ENCODE peak calls at places on chromosomes 4 and X, in five cellular contexts. E, R, M, S and O are unnamed samples.

GRCh38 chrX:147958316-147958715 is 22.8 kb upstream of the FMR1NB start:
- DNase-seq in E (peak; percentile 57), S (no peak), R (no peak), M (no peak), O (no peak)

GRCh38 chr4:7074423-7074822 is 6.6 kb upstream of the GRPEL1 start:
- DNase-seq in E (no peak), S (no peak), M (no peak), R (no peak), O (no peak)

GRCh38 chr4:147157860-147158701 is 212.4 kb upstream of the TTC29 start:
- DNase-seq in S (peak; percentile 75), R (peak; percentile 44), E (peak; percentile 20), M (peak; percentile 49), O (peak; percentile 68)

GRCh38 chr4:151117371-151117962 is 18.0 kb downstream of the RPS3A start:
- DNase-seq in M (peak; percentile 63), R (peak; percentile 78), E (peak; percentile 69), S (peak; percentile 78), O (peak; percentile 65)

GRCh38 chrX:55488559-55489314 is 911 bp downstream of the USP51 start:
- DNase-seq in R (peak; percentile 64), E (peak; percentile 8), M (peak; percentile 41), S (peak; percentile 67), O (peak; percentile 70)

GRCh38 chr4:170682511-170682910 is 592.8 kb upstream of the AADAT start:
- DNase-seq in E (no peak), M (no peak), R (no peak), S (no peak), O (no peak)

GRCh38 chr4:108834787-108835384 is 72.0 kb upstream of the ETNPPL start:
- DNase-seq in M (peak; percentile 50), S (no peak), R (peak; percentile 62), E (peak; percentile 74), O (no peak)

GRCh38 chrX:56788717-56789122 is 59.7 kb downstream of the NBDY start:
- DNase-seq in S (no peak), M (no peak), E (peak; percentile 47), R (no peak), O (no peak)

GRCh38 chr4:88275516-88275915 is 8.8 kb downstream of the PPM1K start:
- DNase-seq in S (no peak), E (peak; percentile 11), R (no peak), M (no peak), O (no peak)

GRCh38 chr4:100290585-100290984 is 100.3 kb upstream of the DDIT4L start:
- DNase-seq in R (no peak), E (peak; percentile 74), S (no peak), M (no peak), O (no peak)

GRCh38 chrX:3699841-3700381 is 13.5 kb downstream of the PRKX start:
- DNase-seq in R (no peak), M (no peak), E (no peak), S (no peak), O (no peak)

GRCh38 chr4:16224669-16225068 is 1.6 kb downstream of the TAPT1 start:
- DNase-seq in S (no peak), R (no peak), M (no peak), E (no peak), O (no peak)

GRCh38 chr4:187826725-187827124 is 168.8 kb upstream of the ZFP42 start:
- DNase-seq in R (no peak), S (no peak), M (no peak), E (no peak), O (peak; percentile 43)

GRCh38 chrX:17374619-17375360 is at the start of gene NHS:
- DNase-seq in R (peak; percentile 13), E (peak; percentile 63), S (peak; percentile 70), M (peak; percentile 70), O (peak; percentile 87)

GRCh38 chrX:50211510-50211909 is 6.9 kb downstream of the CCNB3 start:
- DNase-seq in E (peak; percentile 4), M (no peak), S (no peak), R (no peak), O (peak; percentile 47)

GRCh38 chr4:22801391-22801790 is 108.7 kb downstream of the GBA3 start:
- DNase-seq in M (no peak), R (no peak), S (no peak), E (no peak), O (no peak)

GRCh38 chrX:9906919-9907318 is 60.2 kb upstream of the CLDN34 start:
- DNase-seq in E (no peak), S (no peak), M (no peak), R (no peak), O (peak; percentile 77)

GRCh38 chr4:77229433-77229832 is 72.4 kb downstream of the CCNG2 start:
- DNase-seq in R (no peak), E (no peak), M (no peak), S (no peak), O (no peak)

GRCh38 chr4:2448589-2448988 is 20.3 kb upstream of the RNF4 start:
- DNase-seq in E (no peak), M (no peak), R (no peak), S (no peak), O (no peak)

GRCh38 chr4:36273276-36273675 is 8.1 kb upstream of the DTHD1 start:
- DNase-seq in E (no peak), S (no peak), M (no peak), R (no peak), O (no peak)

GRCh38 chr4:101356928-101357327 is 9.6 kb upstream of the PPP3CA start:
- DNase-seq in M (no peak), S (no peak), R (peak; percentile 73), E (peak; percentile 95), O (no peak)

GRCh38 chrX:13008851-13009250 is 33.9 kb downstream of the TMSB4X start:
- DNase-seq in M (no peak), E (no peak), R (no peak), S (no peak), O (no peak)

GRCh38 chrX:154489182-154489581 is 1.2 kb downstream of the SLC10A3 start:
- DNase-seq in S (no peak), R (no peak), E (no peak), M (no peak), O (no peak)

GRCh38 chrX:154490021-154490413 is 412 bp downstream of the SLC10A3 start:
- DNase-seq in M (no peak), R (peak; percentile 64), S (peak; percentile 50), E (peak; percentile 45), O (no peak)

GRCh38 chrX:154488336-154489075 is 1.9 kb downstream of the SLC10A3 start:
- DNase-seq in M (no peak), R (no peak), S (no peak), E (no peak), O (no peak)

GRCh38 chrX:154487518-154488290 is 1.3 kb upstream of the UBL4A start:
- DNase-seq in E (no peak), R (no peak), M (no peak), S (no peak), O (no peak)

GRCh38 chrX:154490414-154491083 is at the start of gene SLC10A3:
- DNase-seq in M (peak; percentile 86), R (peak; percentile 94), E (peak; percentile 92), S (peak; percentile 85), O (peak; percentile 97)
- H2BK120ac ChIP-seq in M (no peak within 1 kb of the TSS), R (peak within 1 kb of the TSS; percentile 79), E (peak within 1 kb of the TSS; percentile 30), S (no peak within 1 kb of the TSS), O (no peak within 1 kb of the TSS)

GRCh38 chrX:97524997-97525396 is 641.3 kb downstream of the RPA4 start:
- DNase-seq in E (no peak), R (peak; percentile 21), S (no peak), M (no peak), O (no peak)

GRCh38 chrX:97522307-97522706 is 638.6 kb downstream of the RPA4 start:
- DNase-seq in S (no peak), R (no peak), M (no peak), E (no peak), O (no peak)

GRCh38 chrX:97527725-97528124 is 644.0 kb downstream of the RPA4 start:
- DNase-seq in E (no peak), M (no peak), R (no peak), S (no peak), O (no peak)

GRCh38 chrX:97525981-97526380 is 642.3 kb downstream of the RPA4 start:
- DNase-seq in R (no peak), E (no peak), S (no peak), M (no peak), O (no peak)

DNA sequence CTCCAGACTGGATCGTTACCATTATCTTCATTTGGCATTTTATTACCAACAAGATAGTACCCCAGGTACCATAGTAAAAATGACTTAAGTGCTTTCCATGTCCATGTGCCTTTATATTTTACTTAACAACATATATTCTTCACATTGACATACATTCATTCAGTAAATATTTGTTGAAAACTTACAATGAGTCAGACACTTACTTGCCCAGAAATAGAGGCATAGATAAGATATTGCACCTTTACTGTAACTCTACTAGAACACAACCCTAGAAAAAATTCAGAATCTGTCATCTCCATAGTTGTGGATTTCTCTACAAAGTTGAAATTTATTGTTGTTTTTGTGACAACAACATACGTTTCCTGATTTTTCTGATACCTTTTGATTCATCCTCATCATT is 640.6 kb downstream of the RPA4 start:
- DNase-seq in S (no peak), R (no peak), E (peak; percentile 12), M (no peak), O (no peak)
- H3K4me2 ChIP-seq in S (no peak overlapping the region), R (no peak overlapping the region), E (no peak overlapping the region), M (no peak overlapping the region), O (no peak overlapping the region)

GRCh38 chr4:85430226-85430625 is 44.7 kb upstream of the ARHGAP24 start:
- DNase-seq in S (no peak), M (no peak), R (no peak), E (no peak), O (no peak)

GRCh38 chr4:85431156-85431555 is 43.8 kb upstream of the ARHGAP24 start:
- DNase-seq in R (no peak), S (no peak), E (no peak), M (no peak), O (no peak)

GRCh38 chr4:85430697-85431096 is 44.3 kb upstream of the ARHGAP24 start:
- DNase-seq in S (no peak), E (no peak), M (no peak), R (peak; percentile 10), O (no peak)

GRCh38 chr4:85427123-85427522 is 47.8 kb upstream of the ARHGAP24 start:
- DNase-seq in R (no peak), S (no peak), E (no peak), M (no peak), O (no peak)

GRCh38 chr4:85431881-85432280 is 43.1 kb upstream of the ARHGAP24 start:
- DNase-seq in M (no peak), R (no peak), E (no peak), S (no peak), O (no peak)
- H2BK120ac ChIP-seq in M (no peak overlapping the region), R (no peak overlapping the region), E (no peak overlapping the region), S (no peak overlapping the region), O (no peak overlapping the region)

GRCh38 chr4:82398263-82398662 is 24.5 kb upstream of the HNRNPD start:
- DNase-seq in E (no peak), S (no peak), R (no peak), M (no peak), O (no peak)

GRCh38 chr4:82402196-82402775 is 28.0 kb downstream of the HNRNPDL start:
- DNase-seq in R (no peak), M (no peak), S (no peak), E (no peak), O (no peak)

GRCh38 chr4:82403725-82404124 is 26.5 kb downstream of the HNRNPDL start:
- DNase-seq in E (no peak), M (no peak), S (no peak), R (no peak), O (no peak)

DNA sequence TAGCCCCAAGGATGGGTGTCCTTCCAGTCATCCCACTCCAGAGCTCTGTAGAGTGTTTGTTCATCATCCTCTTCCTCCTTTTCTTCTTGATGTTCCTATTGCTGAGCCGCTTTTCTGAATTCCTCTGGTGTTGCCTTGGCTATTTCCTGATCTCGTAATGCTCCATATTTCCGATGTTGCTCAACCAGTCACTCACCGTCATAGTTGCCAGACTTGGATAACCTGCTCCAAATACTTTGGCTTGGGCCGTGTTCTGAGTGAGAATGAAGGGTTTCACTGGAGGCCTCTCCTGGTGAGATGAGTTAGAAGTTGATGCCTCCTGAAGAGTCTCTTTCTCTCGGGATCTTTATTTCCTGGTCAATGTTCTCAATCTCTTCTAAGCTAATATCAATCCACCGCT is 27.8 kb upstream of the HNRNPD start:
- DNase-seq in E (no peak), M (no peak), R (no peak), S (no peak), O (no peak)
- H3K4me2 ChIP-seq in E (no peak overlapping the region), M (no peak overlapping the region), R (no peak overlapping the region), S (no peak overlapping the region), O (no peak overlapping the region)